ENCODE peak calls at places on chromosome 3, in six cellular contexts. One of them, this sample, is unnamed.
A peak's percentile ranks its signal among the peaks of the same experiment; 100 is the strongest.

GRCh38 chr3:70805044-70805732 is 492.8 kb upstream of the MDFIC2 start:
- DNase-seq in A549: no peak
- DNase-seq in OCI-LY7: no peak
- DNase-seq in cardiac muscle cell: peak; percentile 54
- DNase-seq in sigmoid colon: no peak
- DNase-seq in RWPE1: no peak
- DNase-seq in this sample: no peak

GRCh38 chr3:69999191-70000027 is at the start of gene SAMMSON:
- DNase-seq in RWPE1: no peak
- DNase-seq in cardiac muscle cell: peak; percentile 54
- DNase-seq in OCI-LY7: no peak
- DNase-seq in A549: no peak
- DNase-seq in sigmoid colon: no peak
- DNase-seq in this sample: no peak

GRCh38 chr3:15051531-15051930 is 13.6 kb downstream of the MRPS25 start:
- DNase-seq in RWPE1: peak; percentile 48
- DNase-seq in A549: peak; percentile 81
- DNase-seq in OCI-LY7: peak; percentile 78
- DNase-seq in cardiac muscle cell: peak; percentile 60
- DNase-seq in sigmoid colon: no peak
- DNase-seq in this sample: no peak

GRCh38 chr3:37668831-37669610 is 192.7 kb upstream of the CTDSPL start:
- DNase-seq in cardiac muscle cell: no peak
- DNase-seq in sigmoid colon: peak; percentile 70
- DNase-seq in A549: no peak
- DNase-seq in OCI-LY7: no peak
- DNase-seq in RWPE1: no peak
- DNase-seq in this sample: peak; percentile 3

GRCh38 chr3:13528217-13528801 is 20.6 kb upstream of the FBLN2 start:
- DNase-seq in cardiac muscle cell: peak; percentile 70
- DNase-seq in RWPE1: no peak
- DNase-seq in sigmoid colon: no peak
- DNase-seq in A549: peak; percentile 73
- DNase-seq in OCI-LY7: no peak
- DNase-seq in this sample: no peak

GRCh38 chr3:141095546-141095937 is 44.4 kb downstream of the SPSB4 start:
- DNase-seq in A549: no peak
- DNase-seq in OCI-LY7: no peak
- DNase-seq in sigmoid colon: no peak
- DNase-seq in cardiac muscle cell: no peak
- DNase-seq in RWPE1: no peak
- DNase-seq in this sample: no peak

GRCh38 chr3:101725192-101725889 is 927 bp downstream of the CEP97 start:
- DNase-seq in OCI-LY7: peak; percentile 71
- DNase-seq in A549: peak; percentile 8
- DNase-seq in cardiac muscle cell: peak; percentile 18
- DNase-seq in sigmoid colon: peak; percentile 67
- DNase-seq in RWPE1: no peak
- DNase-seq in this sample: no peak

GRCh38 chr3:24351779-24352469 is 142.7 kb downstream of the THRB start:
- DNase-seq in sigmoid colon: peak; percentile 77
- DNase-seq in RWPE1: no peak
- DNase-seq in OCI-LY7: no peak
- DNase-seq in cardiac muscle cell: peak; percentile 80
- DNase-seq in A549: no peak
- DNase-seq in this sample: no peak

GRCh38 chr3:148598619-148599018 is 99.1 kb upstream of the AGTR1 start:
- DNase-seq in RWPE1: no peak
- DNase-seq in cardiac muscle cell: no peak
- DNase-seq in sigmoid colon: no peak
- DNase-seq in A549: no peak
- DNase-seq in OCI-LY7: no peak
- DNase-seq in this sample: no peak

GRCh38 chr3:38143511-38143910 is 5.0 kb downstream of the MYD88 start:
- DNase-seq in OCI-LY7: no peak
- DNase-seq in cardiac muscle cell: no peak
- DNase-seq in sigmoid colon: no peak
- DNase-seq in RWPE1: no peak
- DNase-seq in A549: no peak
- DNase-seq in this sample: no peak

GRCh38 chr3:4741404-4742307 is 237.6 kb upstream of the BHLHE40 start:
- DNase-seq in sigmoid colon: peak; percentile 83
- DNase-seq in A549: peak; percentile 92
- DNase-seq in RWPE1: peak; percentile 89
- DNase-seq in cardiac muscle cell: peak; percentile 98
- DNase-seq in OCI-LY7: no peak
- DNase-seq in this sample: peak; percentile 88

GRCh38 chr3:126337980-126338651 is 19.1 kb downstream of the KLF15 start:
- DNase-seq in A549: no peak
- DNase-seq in cardiac muscle cell: no peak
- DNase-seq in RWPE1: no peak
- DNase-seq in OCI-LY7: no peak
- DNase-seq in sigmoid colon: peak; percentile 64
- DNase-seq in this sample: no peak

GRCh38 chr3:151263126-151263525 is 15.2 kb downstream of the P2RY14 start:
- DNase-seq in sigmoid colon: no peak
- DNase-seq in A549: no peak
- DNase-seq in OCI-LY7: no peak
- DNase-seq in cardiac muscle cell: no peak
- DNase-seq in RWPE1: no peak
- DNase-seq in this sample: no peak

GRCh38 chr3:168312991-168313390 is 217.3 kb upstream of the GOLIM4 start:
- DNase-seq in OCI-LY7: no peak
- DNase-seq in A549: no peak
- DNase-seq in sigmoid colon: no peak
- DNase-seq in cardiac muscle cell: no peak
- DNase-seq in RWPE1: no peak
- DNase-seq in this sample: no peak

GRCh38 chr3:70840106-70840870 is 527.9 kb upstream of the MDFIC2 start:
- DNase-seq in RWPE1: peak; percentile 18
- DNase-seq in cardiac muscle cell: peak; percentile 26
- DNase-seq in A549: no peak
- DNase-seq in sigmoid colon: no peak
- DNase-seq in OCI-LY7: no peak
- DNase-seq in this sample: no peak

GRCh38 chr3:69761896-69762789 is 22.9 kb downstream of the MITF start:
- DNase-seq in A549: no peak
- DNase-seq in RWPE1: peak; percentile 29
- DNase-seq in OCI-LY7: no peak
- DNase-seq in cardiac muscle cell: peak; percentile 68
- DNase-seq in sigmoid colon: no peak
- DNase-seq in this sample: peak; percentile 34

GRCh38 chr3:193594946-193595689 is 2.1 kb downstream of the OPA1 start:
- DNase-seq in cardiac muscle cell: peak; percentile 17
- DNase-seq in sigmoid colon: no peak
- DNase-seq in OCI-LY7: no peak
- DNase-seq in A549: no peak
- DNase-seq in RWPE1: peak; percentile 19
- DNase-seq in this sample: no peak

GRCh38 chr3:111069974-111070751 is 1.5 kb upstream of the NECTIN3 start:
- DNase-seq in cardiac muscle cell: peak; percentile 18
- DNase-seq in sigmoid colon: no peak
- DNase-seq in OCI-LY7: no peak
- DNase-seq in A549: no peak
- DNase-seq in RWPE1: peak; percentile 1
- DNase-seq in this sample: no peak

GRCh38 chr3:123339302-123339701 is 109.6 kb downstream of the ADCY5 start:
- DNase-seq in OCI-LY7: no peak
- DNase-seq in A549: no peak
- DNase-seq in cardiac muscle cell: no peak
- DNase-seq in RWPE1: no peak
- DNase-seq in sigmoid colon: peak; percentile 50
- DNase-seq in this sample: no peak

DNA sequence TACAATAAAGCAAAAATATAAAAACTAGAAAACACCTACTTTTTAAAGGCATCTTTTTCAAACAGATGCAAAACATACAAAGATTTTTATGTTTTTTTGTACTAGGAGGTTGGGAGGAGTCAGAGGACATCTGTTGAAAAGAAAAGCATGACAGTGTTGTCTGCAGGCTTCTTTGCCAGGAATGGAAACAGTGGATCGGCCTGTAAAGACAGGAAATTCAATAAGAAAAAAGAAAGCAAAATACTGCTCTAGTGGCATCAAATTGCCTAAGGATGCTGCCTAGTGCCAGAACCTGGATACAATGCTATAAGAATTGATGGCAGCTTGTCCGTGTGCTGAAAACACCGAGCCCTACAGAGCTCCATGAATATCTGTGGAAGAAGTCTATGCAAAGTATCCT is 69.9 kb downstream of the TBC1D5 start:
- DNase-seq in OCI-LY7: no peak
- DNase-seq in RWPE1: no peak
- DNase-seq in sigmoid colon: no peak
- DNase-seq in cardiac muscle cell: peak; percentile 9
- DNase-seq in A549: no peak
- DNase-seq in this sample: no peak
- H3K27ac ChIP-seq in OCI-LY7: no peak overlapping the region
- H3K27ac ChIP-seq in RWPE1: no peak overlapping the region
- H3K27ac ChIP-seq in sigmoid colon: no peak overlapping the region
- H3K27ac ChIP-seq in cardiac muscle cell: no peak overlapping the region
- H3K27ac ChIP-seq in A549: no peak overlapping the region
- H3K27ac ChIP-seq in this sample: no peak overlapping the region

DNA sequence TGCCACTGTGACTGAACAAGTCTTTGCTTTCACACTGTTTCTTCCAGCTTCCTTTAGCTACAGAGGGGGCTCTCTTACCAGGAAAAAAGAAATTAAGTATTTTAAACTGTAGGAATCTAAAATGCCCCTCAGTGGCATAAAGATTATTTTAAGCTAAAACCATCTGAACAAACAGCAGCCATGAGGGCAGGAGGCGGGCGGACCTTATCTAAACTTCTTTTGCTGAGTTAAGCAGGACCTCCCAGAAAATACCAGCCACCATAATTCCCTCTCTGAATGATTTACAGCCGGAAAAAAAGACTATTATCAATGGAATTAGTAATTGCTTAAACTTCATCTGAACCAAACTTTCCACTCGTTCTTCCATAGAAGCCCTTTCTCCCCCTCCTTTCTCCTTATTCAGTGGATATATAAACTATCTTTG is 5.2 kb upstream of the TOPAZ1 start:
- DNase-seq in OCI-LY7: no peak
- DNase-seq in RWPE1: no peak
- DNase-seq in A549: no peak
- DNase-seq in sigmoid colon: no peak
- DNase-seq in cardiac muscle cell: no peak
- DNase-seq in this sample: no peak
- H3K27ac ChIP-seq in OCI-LY7: no peak overlapping the region
- H3K27ac ChIP-seq in RWPE1: no peak overlapping the region
- H3K27ac ChIP-seq in A549: no peak overlapping the region
- H3K27ac ChIP-seq in sigmoid colon: no peak overlapping the region
- H3K27ac ChIP-seq in cardiac muscle cell: no peak overlapping the region
- H3K27ac ChIP-seq in this sample: no peak overlapping the region

DNA sequence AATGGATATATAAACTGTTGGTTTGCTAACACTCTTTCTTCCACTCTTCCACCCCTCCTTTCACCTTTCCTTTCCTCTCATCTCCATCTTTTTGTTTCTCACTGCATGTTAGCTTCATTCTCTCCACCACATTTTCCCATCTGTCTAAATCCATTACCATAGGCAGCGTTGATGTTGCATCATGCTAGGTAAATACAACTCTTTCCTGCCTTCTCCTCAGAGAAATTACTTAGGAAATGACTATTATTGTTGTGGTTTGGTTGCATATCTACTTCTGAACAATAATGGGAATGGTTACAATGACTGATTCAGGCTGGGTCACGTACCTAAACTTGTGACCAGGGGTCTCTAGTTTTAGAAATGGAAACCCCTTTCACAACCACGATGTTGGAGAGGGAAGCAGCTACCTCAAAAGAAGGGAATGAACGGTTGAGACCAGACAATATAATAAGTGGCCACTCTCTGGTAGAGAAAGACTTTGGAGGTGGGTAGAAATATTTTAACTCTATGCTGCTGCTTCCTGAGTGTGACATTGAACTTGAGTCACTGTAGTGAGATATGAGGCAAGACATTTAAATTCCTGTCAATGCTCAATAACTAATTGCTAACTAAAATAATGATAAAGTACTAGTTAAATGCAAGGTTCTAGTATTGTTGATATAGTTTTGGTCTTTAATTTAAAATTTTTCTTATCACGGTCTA is 314.1 kb upstream of the TGFBR2 start:
- DNase-seq in cardiac muscle cell: peak; percentile 84
- DNase-seq in sigmoid colon: no peak
- DNase-seq in OCI-LY7: no peak
- DNase-seq in A549: no peak
- DNase-seq in RWPE1: no peak
- DNase-seq in this sample: no peak
- H3K27ac ChIP-seq in cardiac muscle cell: no peak overlapping the region
- H3K27ac ChIP-seq in sigmoid colon: no peak overlapping the region
- H3K27ac ChIP-seq in OCI-LY7: no peak overlapping the region
- H3K27ac ChIP-seq in A549: peak overlapping the region; percentile 69
- H3K27ac ChIP-seq in RWPE1: no peak overlapping the region
- H3K27ac ChIP-seq in this sample: peak overlapping the region; percentile 89

GRCh38 chr3:99013794-99014315 is 112.4 kb upstream of the DCBLD2 start:
- DNase-seq in cardiac muscle cell: no peak
- DNase-seq in OCI-LY7: no peak
- DNase-seq in RWPE1: no peak
- DNase-seq in sigmoid colon: no peak
- DNase-seq in A549: no peak
- DNase-seq in this sample: peak; percentile 6
- H3K27ac ChIP-seq in cardiac muscle cell: no peak overlapping the region
- H3K27ac ChIP-seq in OCI-LY7: peak overlapping the region; percentile 96
- H3K27ac ChIP-seq in RWPE1: no peak overlapping the region
- H3K27ac ChIP-seq in sigmoid colon: no peak overlapping the region
- H3K27ac ChIP-seq in A549: no peak overlapping the region
- H3K27ac ChIP-seq in this sample: no peak overlapping the region

GRCh38 chr3:133933097-133934024 is 37.7 kb upstream of the RAB6B start:
- DNase-seq in cardiac muscle cell: no peak
- DNase-seq in OCI-LY7: no peak
- DNase-seq in RWPE1: no peak
- DNase-seq in A549: no peak
- DNase-seq in sigmoid colon: no peak
- DNase-seq in this sample: no peak
- H3K27ac ChIP-seq in cardiac muscle cell: no peak overlapping the region
- H3K27ac ChIP-seq in OCI-LY7: no peak overlapping the region
- H3K27ac ChIP-seq in RWPE1: no peak overlapping the region
- H3K27ac ChIP-seq in A549: no peak overlapping the region
- H3K27ac ChIP-seq in sigmoid colon: no peak overlapping the region
- H3K27ac ChIP-seq in this sample: no peak overlapping the region

DNA sequence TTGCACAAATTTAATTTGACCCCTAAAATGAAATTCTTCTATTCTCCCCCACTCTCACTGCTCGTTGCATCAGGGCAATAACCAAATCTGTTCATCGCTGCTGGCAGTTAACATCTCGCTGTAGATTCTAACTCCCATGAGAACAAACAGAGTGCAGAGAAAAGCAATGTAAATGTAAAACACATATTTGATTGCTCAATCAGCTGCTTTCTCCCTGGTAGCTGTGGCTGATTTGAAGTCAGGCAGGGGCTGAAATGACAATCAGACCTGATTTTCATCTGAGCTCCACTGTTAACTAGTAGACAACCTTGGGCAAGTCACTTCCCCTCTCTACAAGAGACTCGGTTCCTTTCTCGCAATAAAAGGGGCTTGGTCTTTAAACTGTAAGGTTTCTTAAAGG is 119.8 kb upstream of the CPNE4 start:
- DNase-seq in RWPE1: no peak
- DNase-seq in A549: no peak
- DNase-seq in sigmoid colon: no peak
- DNase-seq in OCI-LY7: no peak
- DNase-seq in cardiac muscle cell: no peak
- DNase-seq in this sample: no peak
- H3K27ac ChIP-seq in RWPE1: no peak overlapping the region
- H3K27ac ChIP-seq in A549: no peak overlapping the region
- H3K27ac ChIP-seq in sigmoid colon: no peak overlapping the region
- H3K27ac ChIP-seq in OCI-LY7: no peak overlapping the region
- H3K27ac ChIP-seq in cardiac muscle cell: no peak overlapping the region
- H3K27ac ChIP-seq in this sample: no peak overlapping the region

GRCh38 chr3:39165518-39165917 is 12.1 kb upstream of the CSRNP1 start:
- DNase-seq in RWPE1: no peak
- DNase-seq in sigmoid colon: no peak
- DNase-seq in cardiac muscle cell: no peak
- DNase-seq in A549: no peak
- DNase-seq in OCI-LY7: no peak
- DNase-seq in this sample: no peak
- H3K27ac ChIP-seq in RWPE1: no peak overlapping the region
- H3K27ac ChIP-seq in sigmoid colon: no peak overlapping the region
- H3K27ac ChIP-seq in cardiac muscle cell: no peak overlapping the region
- H3K27ac ChIP-seq in A549: no peak overlapping the region
- H3K27ac ChIP-seq in OCI-LY7: no peak overlapping the region
- H3K27ac ChIP-seq in this sample: peak overlapping the region; percentile 87

This sample was measured in epithelial cell of prostate.